ENCODE peak calls at places on chromosomes 13 and 19, in five cellular contexts. One of them, this sample, is unnamed.

GRCh38 chr19:50626011-50626410 is 13.7 kb downstream of the SYT3 start:
- DNase-seq in AG04449: no peak
- DNase-seq in mammary epithelial cell: no peak
- DNase-seq in colonic mucosa: no peak
- DNase-seq in HAP-1: no peak
- DNase-seq in this sample: no peak

GRCh38 chr13:32811297-32811800 is 204.9 kb upstream of the KL start:
- DNase-seq in AG04449: no peak
- DNase-seq in mammary epithelial cell: no peak
- DNase-seq in colonic mucosa: peak; percentile 31
- DNase-seq in HAP-1: no peak
- DNase-seq in this sample: peak; percentile 20

GRCh38 chr19:4870025-4870700 is 2.7 kb upstream of the PLIN3 start:
- DNase-seq in AG04449: peak; percentile 52
- DNase-seq in mammary epithelial cell: peak; percentile 90
- DNase-seq in colonic mucosa: peak; percentile 60
- DNase-seq in HAP-1: peak; percentile 68
- DNase-seq in this sample: peak; percentile 77

GRCh38 chr19:33795370-33796163 is 1.1 kb upstream of the KCTD15 start:
- DNase-seq in AG04449: no peak
- DNase-seq in mammary epithelial cell: peak; percentile 75
- DNase-seq in colonic mucosa: peak; percentile 85
- DNase-seq in HAP-1: peak; percentile 89
- DNase-seq in this sample: no peak

GRCh38 chr19:29479941-29480340 is 45.9 kb upstream of the VSTM2B start:
- DNase-seq in AG04449: no peak
- DNase-seq in mammary epithelial cell: no peak
- DNase-seq in colonic mucosa: no peak
- DNase-seq in HAP-1: no peak
- DNase-seq in this sample: no peak

GRCh38 chr13:63910406-63910957 is 2494.8 kb upstream of the PCDH20 start:
- DNase-seq in AG04449: no peak
- DNase-seq in mammary epithelial cell: no peak
- DNase-seq in colonic mucosa: no peak
- DNase-seq in HAP-1: peak; percentile 71
- DNase-seq in this sample: no peak

GRCh38 chr19:8500158-8500557 is 2.3 kb downstream of the PRAM1 start:
- DNase-seq in AG04449: no peak
- DNase-seq in mammary epithelial cell: no peak
- DNase-seq in colonic mucosa: no peak
- DNase-seq in HAP-1: no peak
- DNase-seq in this sample: no peak

GRCh38 chr13:24267801-24268200 is 41.6 kb upstream of the C1QTNF9 start:
- DNase-seq in AG04449: no peak
- DNase-seq in mammary epithelial cell: no peak
- DNase-seq in colonic mucosa: no peak
- DNase-seq in HAP-1: no peak
- DNase-seq in this sample: no peak

GRCh38 chr19:30014770-30015169 is 72.7 kb downstream of the URI1 start:
- DNase-seq in AG04449: no peak
- DNase-seq in mammary epithelial cell: no peak
- DNase-seq in colonic mucosa: no peak
- DNase-seq in HAP-1: no peak
- DNase-seq in this sample: no peak

GRCh38 chr19:17645339-17645963 is 42.7 kb downstream of the UNC13A start:
- DNase-seq in AG04449: no peak
- DNase-seq in mammary epithelial cell: no peak
- DNase-seq in colonic mucosa: no peak
- DNase-seq in HAP-1: no peak
- DNase-seq in this sample: no peak

GRCh38 chr13:109647046-109647445 is 139.3 kb downstream of the IRS2 start:
- DNase-seq in AG04449: no peak
- DNase-seq in mammary epithelial cell: peak; percentile 51
- DNase-seq in colonic mucosa: no peak
- DNase-seq in HAP-1: no peak
- DNase-seq in this sample: no peak

GRCh38 chr13:40230833-40231266 is 435.6 kb downstream of the FOXO1 start:
- DNase-seq in AG04449: no peak
- DNase-seq in mammary epithelial cell: no peak
- DNase-seq in colonic mucosa: no peak
- DNase-seq in HAP-1: no peak
- DNase-seq in this sample: no peak

GRCh38 chr13:63684822-63685221 is 2269.2 kb upstream of the PCDH20 start:
- DNase-seq in AG04449: no peak
- DNase-seq in mammary epithelial cell: no peak
- DNase-seq in colonic mucosa: no peak
- DNase-seq in HAP-1: no peak
- DNase-seq in this sample: no peak

GRCh38 chr13:30124131-30124768 is 183.1 kb downstream of the KATNAL1 start:
- DNase-seq in AG04449: no peak
- DNase-seq in mammary epithelial cell: no peak
- DNase-seq in colonic mucosa: no peak
- DNase-seq in HAP-1: no peak
- DNase-seq in this sample: no peak

GRCh38 chr13:28325022-28325421 is 169.9 kb downstream of the FLT1 start:
- DNase-seq in AG04449: no peak
- DNase-seq in mammary epithelial cell: no peak
- DNase-seq in colonic mucosa: no peak
- DNase-seq in HAP-1: no peak
- DNase-seq in this sample: no peak

GRCh38 chr13:50713849-50714248 is 129.6 kb downstream of the DLEU7 start:
- DNase-seq in AG04449: peak; percentile 86
- DNase-seq in mammary epithelial cell: peak; percentile 81
- DNase-seq in colonic mucosa: peak; percentile 19
- DNase-seq in HAP-1: no peak
- DNase-seq in this sample: peak; percentile 76

GRCh38 chr13:106919638-106920037 is 351.7 kb upstream of the ARGLU1 start:
- DNase-seq in AG04449: no peak
- DNase-seq in mammary epithelial cell: no peak
- DNase-seq in colonic mucosa: no peak
- DNase-seq in HAP-1: no peak
- DNase-seq in this sample: no peak

GRCh38 chr13:112871742-112872141 is 97.3 kb upstream of the MCF2L start:
- DNase-seq in AG04449: no peak
- DNase-seq in mammary epithelial cell: no peak
- DNase-seq in colonic mucosa: no peak
- DNase-seq in HAP-1: peak; percentile 5
- DNase-seq in this sample: no peak

GRCh38 chr13:88461272-88462009 is 790.3 kb downstream of the SLITRK5 start:
- DNase-seq in AG04449: no peak
- DNase-seq in mammary epithelial cell: no peak
- DNase-seq in colonic mucosa: no peak
- DNase-seq in HAP-1: no peak
- DNase-seq in this sample: no peak
- H3K4me3 ChIP-seq in AG04449: no peak overlapping the region
- H3K4me3 ChIP-seq in mammary epithelial cell: no peak overlapping the region
- H3K4me3 ChIP-seq in colonic mucosa: no peak overlapping the region
- H3K4me3 ChIP-seq in HAP-1: no peak overlapping the region
- H3K4me3 ChIP-seq in this sample: no peak overlapping the region

GRCh38 chr19:10761443-10762242 is 43.8 kb downstream of the DNM2 start:
- DNase-seq in AG04449: no peak
- DNase-seq in mammary epithelial cell: no peak
- DNase-seq in colonic mucosa: peak; percentile 81
- DNase-seq in HAP-1: no peak
- DNase-seq in this sample: no peak

GRCh38 chr19:10756371-10756770 is 38.5 kb downstream of the DNM2 start:
- DNase-seq in AG04449: no peak
- DNase-seq in mammary epithelial cell: no peak
- DNase-seq in colonic mucosa: no peak
- DNase-seq in HAP-1: no peak
- DNase-seq in this sample: no peak

GRCh38 chr19:10760268-10760944 is 42.5 kb downstream of the DNM2 start:
- DNase-seq in AG04449: no peak
- DNase-seq in mammary epithelial cell: no peak
- DNase-seq in colonic mucosa: no peak
- DNase-seq in HAP-1: no peak
- DNase-seq in this sample: no peak

GRCh38 chr19:10756791-10757190 is 38.9 kb downstream of the DNM2 start:
- DNase-seq in AG04449: no peak
- DNase-seq in mammary epithelial cell: no peak
- DNase-seq in colonic mucosa: no peak
- DNase-seq in HAP-1: no peak
- DNase-seq in this sample: no peak

GRCh38 chr19:10758978-10759377 is 41.1 kb downstream of the DNM2 start:
- DNase-seq in AG04449: no peak
- DNase-seq in mammary epithelial cell: no peak
- DNase-seq in colonic mucosa: no peak
- DNase-seq in HAP-1: no peak
- DNase-seq in this sample: no peak
- H3K4me3 ChIP-seq in AG04449: no peak overlapping the region
- H3K4me3 ChIP-seq in mammary epithelial cell: no peak overlapping the region
- H3K4me3 ChIP-seq in colonic mucosa: no peak overlapping the region
- H3K4me3 ChIP-seq in HAP-1: no peak overlapping the region
- H3K4me3 ChIP-seq in this sample: no peak overlapping the region

GRCh38 chr19:55080915-55081772 is 5.5 kb downstream of the EPS8L1 start:
- DNase-seq in AG04449: no peak
- DNase-seq in mammary epithelial cell: peak; percentile 51
- DNase-seq in colonic mucosa: peak; percentile 96
- DNase-seq in HAP-1: peak; percentile 97
- DNase-seq in this sample: no peak
- H3K4me3 ChIP-seq in AG04449: peak overlapping the region; percentile 51
- H3K4me3 ChIP-seq in mammary epithelial cell: peak overlapping the region; percentile 11
- H3K4me3 ChIP-seq in colonic mucosa: peak overlapping the region; percentile 60
- H3K4me3 ChIP-seq in HAP-1: peak overlapping the region; percentile 49
- H3K4me3 ChIP-seq in this sample: peak overlapping the region; percentile 17

GRCh38 chr13:20230913-20231838 is 943 bp downstream of the GJB6 start:
- DNase-seq in AG04449: no peak
- DNase-seq in mammary epithelial cell: no peak
- DNase-seq in colonic mucosa: no peak
- DNase-seq in HAP-1: no peak
- DNase-seq in this sample: no peak
- H3K4me3 ChIP-seq in AG04449: no peak overlapping the region
- H3K4me3 ChIP-seq in mammary epithelial cell: no peak overlapping the region
- H3K4me3 ChIP-seq in colonic mucosa: peak overlapping the region; percentile 33
- H3K4me3 ChIP-seq in HAP-1: peak overlapping the region; percentile 28
- H3K4me3 ChIP-seq in this sample: no peak overlapping the region

GRCh38 chr19:13033819-13034611 is 38.7 kb downstream of the NFIX start:
- DNase-seq in AG04449: no peak
- DNase-seq in mammary epithelial cell: peak; percentile 68
- DNase-seq in colonic mucosa: peak; percentile 89
- DNase-seq in HAP-1: peak; percentile 78
- DNase-seq in this sample: no peak
- H3K4me3 ChIP-seq in AG04449: no peak overlapping the region
- H3K4me3 ChIP-seq in mammary epithelial cell: no peak overlapping the region
- H3K4me3 ChIP-seq in colonic mucosa: no peak overlapping the region
- H3K4me3 ChIP-seq in HAP-1: no peak overlapping the region
- H3K4me3 ChIP-seq in this sample: no peak overlapping the region

GRCh38 chr13:44932850-44933251 is 56.4 kb downstream of the NUFIP1 start:
- DNase-seq in AG04449: no peak
- DNase-seq in mammary epithelial cell: no peak
- DNase-seq in colonic mucosa: no peak
- DNase-seq in HAP-1: no peak
- DNase-seq in this sample: peak; percentile 25
- H3K4me3 ChIP-seq in AG04449: no peak overlapping the region
- H3K4me3 ChIP-seq in mammary epithelial cell: no peak overlapping the region
- H3K4me3 ChIP-seq in colonic mucosa: no peak overlapping the region
- H3K4me3 ChIP-seq in HAP-1: no peak overlapping the region
- H3K4me3 ChIP-seq in this sample: no peak overlapping the region

GRCh38 chr19:37506387-37507166 is at the start of gene ZNF793:
- DNase-seq in AG04449: no peak
- DNase-seq in mammary epithelial cell: peak; percentile 90
- DNase-seq in colonic mucosa: peak; percentile 80
- DNase-seq in HAP-1: no peak
- DNase-seq in this sample: peak; percentile 39
- H3K4me3 ChIP-seq in AG04449: peak within 1 kb of the TSS; percentile 65
- H3K4me3 ChIP-seq in mammary epithelial cell: peak within 1 kb of the TSS; percentile 50
- H3K4me3 ChIP-seq in colonic mucosa: peak within 1 kb of the TSS; percentile 64
- H3K4me3 ChIP-seq in HAP-1: no peak within 1 kb of the TSS
- H3K4me3 ChIP-seq in this sample: peak within 1 kb of the TSS; percentile 77

DNA sequence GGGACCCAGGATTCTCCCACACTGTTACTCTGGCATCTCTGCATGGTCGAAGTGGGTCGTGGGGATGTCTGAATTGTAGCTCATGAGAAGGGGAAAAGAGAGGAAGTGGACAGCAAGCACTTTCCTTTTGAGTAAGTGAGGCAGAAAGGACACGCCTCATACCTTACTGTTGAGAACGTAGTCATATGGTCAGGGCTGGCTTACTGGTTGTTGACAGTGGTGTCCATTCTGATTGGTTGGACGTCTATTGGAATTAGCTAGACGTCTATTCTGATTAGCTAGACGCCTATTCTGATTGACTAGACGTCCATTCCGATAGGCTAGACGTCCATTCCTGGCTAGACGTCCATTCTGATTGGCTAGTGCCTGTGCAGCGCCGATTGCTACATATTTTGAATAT is 12.4 kb downstream of the GRIN2D start:
- DNase-seq in AG04449: no peak
- DNase-seq in mammary epithelial cell: peak; percentile 48
- DNase-seq in colonic mucosa: no peak
- DNase-seq in HAP-1: no peak
- DNase-seq in this sample: no peak
- H3K4me3 ChIP-seq in AG04449: no peak overlapping the region
- H3K4me3 ChIP-seq in mammary epithelial cell: no peak overlapping the region
- H3K4me3 ChIP-seq in colonic mucosa: no peak overlapping the region
- H3K4me3 ChIP-seq in HAP-1: no peak overlapping the region
- H3K4me3 ChIP-seq in this sample: no peak overlapping the region

GRCh38 chr19:43662487-43662886 is 7.5 kb downstream of the PLAUR start:
- DNase-seq in AG04449: no peak
- DNase-seq in mammary epithelial cell: no peak
- DNase-seq in colonic mucosa: no peak
- DNase-seq in HAP-1: peak; percentile 32
- DNase-seq in this sample: no peak
- H3K4me3 ChIP-seq in AG04449: no peak overlapping the region
- H3K4me3 ChIP-seq in mammary epithelial cell: no peak overlapping the region
- H3K4me3 ChIP-seq in colonic mucosa: no peak overlapping the region
- H3K4me3 ChIP-seq in HAP-1: no peak overlapping the region
- H3K4me3 ChIP-seq in this sample: no peak overlapping the region

This sample was measured in AG09309.